ENCODE peak calls at places on chromosomes 4 and X, in five cellular contexts. K is heart right ventricle, P is astrocyte of the spinal cord, D is choroid plexus epithelial cell, X is fibroblast of lung. Y is an unnamed sample.

GRCh38 chr4:150457802-150458201 is 124.1 kb upstream of the MAB21L2 start:
- DNase-seq in X (peak), K (no peak), D (no peak), P (no peak), Y (no peak)

GRCh38 chr4:147799986-147800555 is 68.2 kb downstream of the ARHGAP10 start:
- DNase-seq in K (no peak), X (peak), P (peak), D (peak), Y (no peak)

GRCh38 chr4:8162625-8163024 is 4.0 kb upstream of the ABLIM2 start:
- DNase-seq in D (no peak), K (no peak), X (no peak), P (no peak), Y (no peak)

GRCh38 chr4:26861434-26862186 is 969 bp downstream of the STIM2 start:
- DNase-seq in D (peak), X (peak), K (peak), P (peak), Y (peak)

GRCh38 chr4:48899950-48900349 is 6.6 kb downstream of the OCIAD2 start:
- DNase-seq in P (peak), K (no peak), D (peak), X (peak), Y (peak)

GRCh38 chrX:16828126-16828908 is 41.8 kb downstream of the RBBP7 start:
- DNase-seq in X (peak), K (peak), D (peak), P (peak), Y (peak)

GRCh38 chr4:175421506-175421905 is 390.6 kb downstream of the GPM6A start:
- DNase-seq in X (peak), K (no peak), P (peak), D (peak), Y (no peak)

GRCh38 chrX:40971736-40972135 is 113.5 kb upstream of the USP9X start:
- DNase-seq in X (no peak), K (no peak), D (no peak), P (no peak), Y (peak)

GRCh38 chr4:2468464-2469191 is at the start of gene RNF4:
- DNase-seq in K (peak), P (peak), X (peak), D (peak), Y (peak)

GRCh38 chr4:132818091-132818490 is 331.0 kb upstream of the PCDH10 start:
- DNase-seq in X (no peak), D (no peak), P (no peak), K (no peak), Y (peak)

GRCh38 chr4:28451346-28451745 is 1590.7 kb downstream of the STIM2 start:
- DNase-seq in X (no peak), P (no peak), D (no peak), K (no peak), Y (no peak)

GRCh38 chr4:148901075-148901705 is 459.0 kb upstream of the NR3C2 start:
- DNase-seq in D (no peak), P (no peak), K (no peak), X (no peak), Y (no peak)

GRCh38 chr4:80008971-80009370 is 64.1 kb downstream of the ANTXR2 start:
- DNase-seq in X (no peak), K (no peak), D (peak), P (no peak), Y (no peak)

GRCh38 chr4:43782391-43782790 is 666.2 kb downstream of the KCTD8 start:
- DNase-seq in K (no peak), X (peak), P (no peak), D (no peak), Y (no peak)

GRCh38 chr4:103207673-103208072 is 9.5 kb upstream of the CENPE start:
- DNase-seq in D (no peak), P (no peak), X (no peak), K (no peak), Y (peak)

GRCh38 chr4:143773998-143774898 is 73.8 kb upstream of the FREM3 start:
- DNase-seq in D (peak), X (peak), P (peak), K (peak), Y (peak)

GRCh38 chrX:153379971-153380581 is 21.1 kb downstream of the PNMA6E start:
- DNase-seq in K (no peak), D (peak), X (no peak), P (no peak), Y (peak)

GRCh38 chrX:19799319-19800182 is 87.8 kb downstream of the SH3KBP1 start:
- DNase-seq in K (peak), D (peak), X (peak), P (peak), Y (no peak)

GRCh38 chr4:139749313-139749712 is 83.7 kb downstream of the MGST2 start:
- DNase-seq in D (no peak), K (no peak), P (no peak), X (peak), Y (no peak)

GRCh38 chr4:157223446-157223845 is 2.9 kb downstream of the GRIA2 start:
- DNase-seq in K (no peak), D (no peak), P (no peak), X (no peak), Y (no peak)

GRCh38 chr4:157221426-157221894 is 932 bp downstream of the GRIA2 start:
- DNase-seq in P (peak), D (no peak), K (no peak), X (peak), Y (no peak)

GRCh38 chr4:157221895-157222763 is 1.6 kb downstream of the GRIA2 start:
- DNase-seq in K (no peak), P (peak), D (no peak), X (peak), Y (peak)

GRCh38 chr4:157225096-157225495 is 4.6 kb downstream of the GRIA2 start:
- DNase-seq in X (no peak), D (no peak), K (no peak), P (no peak), Y (no peak)

GRCh38 chr4:157222764-157223145 is 2.2 kb downstream of the GRIA2 start:
- DNase-seq in P (no peak), X (peak), D (no peak), K (no peak), Y (peak)
- H3K4me3 ChIP-seq in P (peak), X (peak), D (peak), K (peak), Y (peak)

GRCh38 chrX:111123125-111123524 is 27.1 kb downstream of the PAK3 start:
- DNase-seq in K (no peak), P (no peak), D (no peak), X (no peak), Y (no peak)
- TF ChIP-seq CTCF in K (no peak), P (no peak), D (no peak), X (no peak), Y (no peak)

DNA sequence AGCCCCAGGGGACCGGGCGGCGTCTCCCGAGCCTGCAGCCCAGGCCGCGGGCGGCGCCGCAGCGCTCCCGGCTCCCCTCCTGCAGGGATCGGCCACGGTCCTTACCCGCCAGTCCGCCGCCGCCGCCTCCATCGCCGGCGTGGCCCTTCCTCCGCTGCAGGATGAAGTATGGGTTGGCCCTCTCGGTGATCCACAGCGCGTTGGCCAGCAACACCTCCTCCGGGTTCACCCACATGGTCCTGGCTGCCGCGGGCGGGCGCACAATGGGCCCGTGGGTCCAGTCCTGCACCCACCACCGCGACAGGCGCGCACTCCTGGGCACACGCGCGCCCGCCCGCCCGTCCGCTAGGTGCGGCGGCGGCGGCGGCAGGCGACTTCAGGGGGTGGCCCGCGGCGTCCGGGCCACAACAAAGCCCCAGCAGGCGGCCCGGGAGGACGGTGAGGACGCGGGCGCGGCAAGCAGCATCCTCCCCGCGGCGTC is 334 bp downstream of the TBC1D9 start:
- DNase-seq in X (peak), P (peak), D (peak), K (peak), Y (peak)
- H3K4me3 ChIP-seq in X (peak), P (peak), D (peak), K (peak), Y (peak)

DNA sequence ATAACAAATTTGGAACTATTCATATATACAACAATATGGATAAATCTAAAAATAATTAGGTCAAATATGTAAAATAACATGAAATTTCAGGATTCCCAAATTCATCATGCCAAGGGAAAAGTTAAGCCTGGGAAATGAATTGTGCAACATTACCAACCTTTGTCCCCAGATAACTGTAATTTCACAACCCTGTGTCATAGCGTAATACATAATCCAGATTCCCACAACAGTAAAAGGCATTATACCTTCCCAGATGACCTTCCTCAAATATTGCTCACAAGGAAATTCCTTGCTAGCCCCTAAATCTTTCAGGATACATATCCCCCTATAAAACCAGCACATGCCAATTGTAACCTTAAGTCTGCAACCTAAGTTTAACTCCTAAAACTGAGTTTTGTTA is 32.9 kb upstream of the RAB40A start:
- DNase-seq in K (no peak), D (no peak), X (no peak), P (no peak), Y (no peak)
- TF ChIP-seq CTCF in K (no peak), D (no peak), X (no peak), P (no peak), Y (no peak)

GRCh38 chrX:129958814-129959492 is 23.5 kb upstream of the BCORL1 start:
- DNase-seq in K (no peak), D (no peak), X (no peak), P (no peak), Y (no peak)
- H3K4me3 ChIP-seq in K (no peak), D (no peak), X (no peak), P (no peak), Y (no peak)

GRCh38 chrX:71283409-71284143 is at the start of gene NONO:
- DNase-seq in X (peak), D (peak), P (peak), K (peak), Y (peak)
- TF ChIP-seq CTCF in X (no peak), D (peak), P (no peak), K (peak), Y (peak)

GRCh38 chr4:3766791-3767561 is 791 bp downstream of the ADRA2C start:
- DNase-seq in D (peak), X (peak), K (no peak), P (peak), Y (peak)
- H3K4me3 ChIP-seq in D (no peak), X (no peak), K (peak), P (no peak), Y (peak)